ENCODE peak calls at places on chromosomes 11 and 22, in six cellular contexts. C is spleen, T is left ventricle myocardium inferior, U is fibroblast of pulmonary artery, B is AG04450, A is esophagus squamous epithelium. H is an unnamed sample.

GRCh38 chr11:59173964-59174663 is 2.2 kb downstream of the DTX4 start:
- DNase-seq in C (no peak), A (no peak), U (peak), T (no peak), B (no peak), H (no peak)

GRCh38 chr11:15667127-15667725 is 552.5 kb downstream of the INSC start:
- DNase-seq in B (no peak), U (peak), T (no peak), A (no peak), C (no peak), H (no peak)

GRCh38 chr11:116148056-116148455 is 624.7 kb downstream of the BUD13 start:
- DNase-seq in T (no peak), B (no peak), U (no peak), A (no peak), C (no peak), H (no peak)

GRCh38 chr22:36027960-36028645 is 521 bp downstream of the RBFOX2 start:
- DNase-seq in T (no peak), A (no peak), U (no peak), C (peak), B (no peak), H (no peak)

GRCh38 chr11:68546555-68546954 is 86.0 kb downstream of the PPP6R3 start:
- DNase-seq in A (no peak), B (no peak), C (no peak), U (no peak), T (no peak), H (no peak)

GRCh38 chr22:29635734-29636357 is 32.4 kb downstream of the NF2 start:
- DNase-seq in B (no peak), A (no peak), C (no peak), T (no peak), U (peak), H (peak)

GRCh38 chr11:72602250-72602904 is 71.8 kb downstream of the PDE2A start:
- DNase-seq in A (no peak), T (no peak), U (no peak), B (no peak), C (no peak), H (no peak)

GRCh38 chr11:133953571-133953970 is 3.2 kb downstream of the IGSF9B start:
- DNase-seq in T (no peak), B (no peak), A (no peak), C (no peak), U (no peak), H (no peak)

GRCh38 chr11:11403763-11404725 is 51.0 kb upstream of the CSNK2A3 start:
- DNase-seq in C (no peak), B (no peak), A (no peak), T (peak), U (peak), H (no peak)

GRCh38 chr11:416757-417621 is 2.2 kb upstream of the SIGIRR start:
- DNase-seq in C (peak), U (peak), T (peak), A (no peak), B (no peak), H (no peak)

GRCh38 chr22:40819741-40820140 is 595 bp upstream of the SLC25A17 start:
- DNase-seq in B (no peak), A (no peak), U (peak), C (no peak), T (no peak), H (no peak)

GRCh38 chr22:28759861-28760560 is 12.5 kb upstream of the CCDC117 start:
- DNase-seq in U (no peak), A (no peak), T (no peak), C (peak), B (no peak), H (no peak)

GRCh38 chr22:26432619-26433311 is 3.7 kb downstream of the ASPHD2 start:
- DNase-seq in C (no peak), A (no peak), U (no peak), T (no peak), B (no peak), H (no peak)

GRCh38 chr11:97751952-97752351 is 1268.8 kb upstream of the CNTN5 start:
- DNase-seq in T (no peak), U (no peak), B (no peak), C (no peak), A (no peak), H (no peak)

GRCh38 chr11:126991596-126991995 is 9.0 kb downstream of the KIRREL3 start:
- DNase-seq in B (no peak), T (no peak), C (no peak), A (no peak), U (peak), H (no peak)

GRCh38 chr11:69449320-69450063 is 32.0 kb upstream of the LINC01488 start:
- DNase-seq in B (no peak), A (no peak), U (peak), C (peak), T (peak), H (no peak)

GRCh38 chr22:36160499-36160942 is at the start of gene APOL3:
- DNase-seq in B (no peak), C (peak), T (peak), A (no peak), U (peak), H (no peak)

GRCh38 chr11:44989831-44990566 is 39.3 kb upstream of the TP53I11 start:
- DNase-seq in T (peak), C (no peak), A (no peak), B (no peak), U (peak), H (no peak)

GRCh38 chr11:11318961-11319360 is 34.1 kb downstream of the CSNK2A3 start:
- DNase-seq in A (no peak), C (no peak), U (no peak), B (no peak), T (no peak), H (no peak)

GRCh38 chr11:77669848-77670511 is 32.4 kb upstream of the CLNS1A start:
- DNase-seq in T (no peak), C (no peak), U (peak), B (no peak), A (no peak), H (no peak)

GRCh38 chr11:116901211-116901610 is 63.8 kb upstream of the APOA1 start:
- DNase-seq in B (no peak), C (no peak), A (no peak), T (peak), U (no peak), H (no peak)

GRCh38 chr22:26636296-26636695 is 14.5 kb downstream of the CRYBA4 start:
- DNase-seq in C (no peak), U (no peak), A (no peak), B (no peak), T (no peak), H (no peak)

GRCh38 chr11:126816655-126817054 is 183.9 kb downstream of the KIRREL3 start:
- DNase-seq in A (no peak), U (no peak), T (no peak), C (no peak), B (no peak), H (no peak)

GRCh38 chr22:18090286-18090685 is 12.5 kb downstream of the PEX26 start:
- DNase-seq in A (no peak), U (no peak), T (no peak), C (no peak), B (no peak), H (no peak)

GRCh38 chr22:17368727-17369552 is at the start of gene CECR2:
- DNase-seq in A (no peak), C (peak), T (peak), B (no peak), U (peak), H (no peak)

GRCh38 chr11:60880635-60881282 is 13.4 kb downstream of the ZP1 start:
- DNase-seq in U (no peak), B (no peak), T (no peak), C (no peak), A (no peak), H (no peak)

GRCh38 chr22:27845603-27846100 is 44.1 kb upstream of the MN1 start:
- DNase-seq in C (no peak), A (no peak), U (no peak), B (no peak), T (no peak), H (no peak)

GRCh38 chr11:120749389-120749788 is 237.8 kb downstream of the GRIK4 start:
- DNase-seq in B (no peak), A (no peak), T (no peak), C (no peak), U (no peak), H (no peak)

GRCh38 chr11:64007629-64008282 is 21.5 kb downstream of the OTUB1 start:
- DNase-seq in T (peak), B (no peak), A (no peak), C (peak), U (peak), H (no peak)
- TF ChIP-seq CTCF in T (peak), B (no peak), A (no peak), C (no peak), U (peak), H (peak)

GRCh38 chr11:65645710-65646109 is 7.8 kb downstream of the SIPA1 start:
- DNase-seq in A (no peak), U (peak), T (no peak), C (peak), B (no peak), H (no peak)
- H3K4me3 ChIP-seq in A (no peak), U (no peak), T (no peak), C (no peak), B (no peak), H (no peak)

DNA sequence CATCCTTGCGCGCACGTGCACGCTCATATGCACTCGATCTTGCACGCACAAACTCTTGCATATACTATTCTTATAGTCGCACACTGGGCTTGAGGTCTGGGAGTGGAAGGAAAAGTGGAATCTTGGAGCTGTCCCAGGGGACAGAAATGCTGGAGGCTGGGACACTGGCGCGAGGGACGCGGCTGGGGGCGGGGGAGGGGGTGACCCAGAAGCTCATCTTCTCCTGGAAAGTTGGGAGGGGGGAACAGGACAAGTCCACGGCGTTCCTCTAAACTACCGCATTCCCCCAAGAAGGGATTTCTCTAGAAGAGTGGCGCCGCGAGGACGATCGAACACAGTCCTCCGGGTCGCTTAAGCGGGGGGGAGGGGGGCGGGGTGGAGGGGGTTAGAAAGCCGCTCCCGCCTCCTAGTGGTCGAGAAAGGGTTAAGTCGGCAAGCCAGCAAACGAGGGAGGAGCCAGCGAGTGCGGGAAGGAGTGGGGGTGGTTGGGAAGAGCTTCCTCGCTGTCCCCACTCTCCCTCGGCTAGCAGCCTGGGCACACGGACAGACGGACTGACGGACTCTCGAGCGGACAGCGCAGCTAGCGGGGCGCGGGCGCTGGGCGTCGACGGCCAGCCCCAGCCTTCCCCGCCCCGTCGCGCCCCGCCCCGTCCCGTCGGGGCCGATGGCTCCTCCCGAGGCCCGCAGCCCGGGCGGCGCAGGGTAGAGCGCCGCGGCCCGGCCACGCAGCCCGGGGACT is at the start of gene RTN4RL2:
- DNase-seq in A (no peak), T (peak), U (peak), C (peak), B (no peak), H (no peak)
- TF ChIP-seq CTCF in A (peak), T (peak), U (peak), C (no peak), B (peak), H (no peak)

GRCh38 chr11:119092880-119093665 is 8.4 kb downstream of the HMBS start:
- DNase-seq in B (no peak), A (no peak), C (no peak), T (no peak), U (no peak), H (no peak)

GRCh38 chr11:119093951-119094815 is 7.5 kb downstream of the DPAGT1 start:
- DNase-seq in U (peak), B (no peak), T (no peak), A (no peak), C (peak), H (no peak)

GRCh38 chr11:119091083-119091650 is 6.5 kb downstream of the HMBS start:
- DNase-seq in C (no peak), A (no peak), T (no peak), U (no peak), B (no peak), H (no peak)

GRCh38 chr11:119093666-119093950 is 8.0 kb downstream of the DPAGT1 start:
- DNase-seq in T (no peak), A (no peak), B (no peak), U (no peak), C (no peak), H (no peak)

DNA sequence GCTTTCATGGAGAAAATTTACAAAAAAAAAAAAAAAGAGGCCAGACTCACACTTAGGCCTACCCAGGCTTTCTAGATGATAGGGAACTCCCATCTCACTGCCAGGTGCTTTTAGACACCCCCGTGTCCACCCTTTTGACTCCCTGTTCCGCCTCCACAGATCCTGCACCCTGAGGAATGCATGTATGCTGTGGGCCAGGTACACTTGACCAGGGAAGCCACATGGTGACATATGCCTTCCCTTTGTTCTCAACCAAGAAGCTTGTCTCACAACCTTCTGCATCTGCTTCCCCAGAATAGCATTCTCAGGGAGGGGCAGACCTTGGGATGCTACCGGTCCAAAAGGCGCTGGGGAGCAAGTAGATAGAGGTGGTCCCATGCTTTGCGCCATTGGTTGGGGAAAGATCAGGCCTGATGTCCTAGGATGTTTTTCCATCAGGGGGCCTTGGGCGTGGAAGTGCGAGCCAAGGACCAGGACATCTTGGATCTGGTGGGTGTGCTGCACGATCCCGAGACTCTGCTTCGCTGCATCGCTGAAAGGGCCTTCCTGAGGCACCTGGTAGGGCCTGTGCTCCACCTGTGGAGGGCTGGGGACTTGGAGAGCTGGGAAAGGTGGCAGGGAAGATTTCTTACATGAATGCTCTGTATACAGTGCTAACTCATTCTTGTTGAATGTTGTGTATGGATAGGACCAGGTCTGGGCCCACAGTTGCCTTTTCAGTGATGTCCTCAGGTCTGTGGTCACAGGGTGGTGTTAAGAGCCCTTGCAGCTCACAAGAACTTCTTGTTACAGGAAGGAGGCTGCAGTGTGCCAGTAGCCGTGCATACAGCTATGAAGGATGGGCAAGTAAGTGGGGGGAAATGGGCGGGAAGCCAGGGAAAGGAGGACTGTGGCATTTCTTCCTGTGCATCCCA is 7.5 kb downstream of the HMBS start:
- DNase-seq in T (no peak), B (no peak), C (no peak), A (no peak), U (no peak), H (no peak)
- H3K4me3 ChIP-seq in T (no peak), B (peak), C (no peak), A (peak), U (no peak), H (peak)

DNA sequence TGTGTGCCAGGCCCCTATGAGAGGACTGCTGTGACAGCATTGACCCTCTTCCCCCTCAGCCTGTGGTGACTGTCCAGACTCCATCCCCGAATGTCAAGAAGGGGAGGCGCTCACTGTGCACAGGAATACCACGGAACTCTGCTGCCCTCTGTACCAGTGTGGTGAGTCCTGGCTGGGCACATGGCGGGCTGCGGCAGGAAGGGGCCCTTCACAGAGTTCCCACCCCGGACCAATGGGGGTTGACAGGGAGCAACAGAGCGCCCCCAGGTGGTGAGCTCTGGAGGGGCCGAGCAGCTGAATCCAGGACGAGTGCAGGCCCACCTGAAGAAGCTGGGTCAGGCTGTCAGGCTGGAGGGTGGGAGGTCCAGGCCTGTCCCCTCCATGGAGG is 83.8 kb upstream of the MYOD1 start:
- DNase-seq in T (no peak), U (no peak), C (no peak), B (no peak), A (no peak), H (no peak)
- TF ChIP-seq CTCF in T (no peak), U (no peak), C (no peak), B (no peak), A (no peak), H (no peak)

GRCh38 chr11:65551572-65552398 is 6.4 kb downstream of the LTBP3 start:
- DNase-seq in T (peak), A (no peak), C (peak), U (peak), B (no peak), H (no peak)

GRCh38 chr11:65552413-65552951 is 5.7 kb downstream of the LTBP3 start:
- DNase-seq in C (no peak), T (no peak), U (no peak), B (no peak), A (no peak), H (no peak)

GRCh38 chr11:65554842-65555395 is 3.2 kb downstream of the LTBP3 start:
- DNase-seq in T (no peak), A (no peak), B (no peak), U (no peak), C (no peak), H (no peak)

GRCh38 chr11:65554057-65554818 is 3.9 kb downstream of the LTBP3 start:
- DNase-seq in C (peak), U (no peak), B (no peak), T (no peak), A (no peak), H (no peak)

GRCh38 chr11:65553301-65554001 is 4.7 kb downstream of the LTBP3 start:
- DNase-seq in B (no peak), U (no peak), A (no peak), C (peak), T (no peak), H (no peak)
- H3K4me3 ChIP-seq in B (no peak), U (no peak), A (no peak), C (peak), T (no peak), H (no peak)

DNA sequence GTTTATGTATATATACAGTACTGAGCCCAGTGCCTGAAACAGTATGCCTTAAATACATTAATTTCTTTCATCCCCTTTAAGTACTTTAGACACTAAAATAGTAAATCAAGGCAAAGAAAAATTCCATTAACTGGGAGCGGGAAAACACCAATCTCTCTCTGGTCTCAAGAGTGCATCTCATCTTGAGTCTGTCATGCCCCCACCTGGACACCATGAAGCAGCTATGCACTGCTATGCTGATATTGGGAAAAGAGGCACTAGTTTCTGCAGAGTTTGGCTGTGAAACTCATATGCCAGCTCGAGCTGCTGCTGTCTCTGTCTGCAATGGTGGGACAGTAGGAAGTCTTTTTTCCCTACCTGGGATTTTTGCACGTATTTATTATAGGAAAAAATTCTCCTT is 754.4 kb upstream of the RAG2 start:
- DNase-seq in A (no peak), U (no peak), T (no peak), C (no peak), B (no peak), H (no peak)
- TF ChIP-seq CTCF in A (no peak), U (no peak), T (no peak), C (no peak), B (no peak), H (no peak)

GRCh38 chr11:124919836-124920755 is 1.0 kb downstream of the HEPN1 start:
- DNase-seq in B (no peak), A (no peak), T (no peak), C (no peak), U (no peak), H (no peak)
- H3K4me3 ChIP-seq in B (no peak), A (peak), T (peak), C (no peak), U (peak), H (no peak)

GRCh38 chr11:89495951-89496350 is 4.8 kb upstream of the NOX4 start:
- DNase-seq in T (peak), A (no peak), B (peak), U (peak), C (no peak), H (peak)

GRCh38 chr11:89503422-89503821 is 12.2 kb upstream of the NOX4 start:
- DNase-seq in U (no peak), C (no peak), T (no peak), B (no peak), A (no peak), H (no peak)

GRCh38 chr11:89504270-89504669 is 13.1 kb upstream of the NOX4 start:
- DNase-seq in T (no peak), B (no peak), A (no peak), U (no peak), C (no peak), H (no peak)

DNA sequence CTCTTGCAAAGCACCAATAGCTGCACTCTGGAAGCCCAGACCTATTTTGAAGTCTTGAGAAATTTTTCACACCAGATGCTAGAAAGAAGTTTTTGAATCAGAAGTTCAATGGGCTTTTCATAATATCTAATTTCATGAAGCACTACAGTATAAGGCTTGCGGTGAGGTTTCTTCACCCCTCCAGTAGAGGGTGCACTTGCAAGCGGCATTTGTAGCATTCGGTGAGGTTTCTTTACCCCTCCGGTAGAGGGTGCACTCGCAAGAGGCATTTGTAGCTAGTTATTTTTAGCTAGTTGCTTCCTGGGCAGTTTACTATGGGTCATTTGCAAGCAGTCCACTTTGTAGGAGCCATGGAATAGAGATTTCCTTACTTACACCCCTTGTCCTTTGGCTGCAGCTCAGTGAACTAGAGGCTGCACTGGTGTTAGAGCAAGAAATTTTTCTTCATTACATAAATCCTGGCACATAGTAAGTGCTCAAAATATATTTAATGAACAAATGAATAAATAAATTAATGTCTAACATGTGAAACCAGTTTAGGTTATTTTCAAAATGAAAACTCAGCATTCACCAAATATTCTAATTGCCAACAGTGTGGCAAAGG is 7.8 kb upstream of the NOX4 start:
- DNase-seq in U (no peak), B (no peak), C (no peak), T (no peak), A (no peak), H (no peak)
- TF ChIP-seq CTCF in U (peak), B (no peak), C (no peak), T (no peak), A (no peak), H (no peak)

H was measured in AG09309.